ENCODE peak calls at places on chromosome 1, in eight cellular contexts. One of them, this sample, is unnamed.

GRCh38 chr1:114320586-114320985 is 166.9 kb upstream of the SYT6 start:
- DNase-seq in HepG2: no peak
- DNase-seq in GM12865: no peak
- DNase-seq in epithelial cell of esophagus: peak
- DNase-seq in AG10803: peak
- DNase-seq in left lung: no peak
- DNase-seq in neural crest cell: no peak
- DNase-seq in Caco-2: no peak
- DNase-seq in this sample: no peak

GRCh38 chr1:67831850-67832513 is 1.3 kb downstream of the GNG12 start:
- DNase-seq in HepG2: no peak
- DNase-seq in GM12865: no peak
- DNase-seq in epithelial cell of esophagus: peak
- DNase-seq in AG10803: peak
- DNase-seq in left lung: peak
- DNase-seq in neural crest cell: peak
- DNase-seq in Caco-2: peak
- DNase-seq in this sample: no peak

GRCh38 chr1:162158624-162159271 is 89.3 kb downstream of the NOS1AP start:
- DNase-seq in HepG2: no peak
- DNase-seq in GM12865: no peak
- DNase-seq in epithelial cell of esophagus: no peak
- DNase-seq in AG10803: no peak
- DNase-seq in left lung: no peak
- DNase-seq in neural crest cell: no peak
- DNase-seq in Caco-2: no peak
- DNase-seq in this sample: no peak

GRCh38 chr1:178496410-178497135 is at the start of gene CLEC20A:
- DNase-seq in HepG2: no peak
- DNase-seq in GM12865: no peak
- DNase-seq in epithelial cell of esophagus: no peak
- DNase-seq in AG10803: no peak
- DNase-seq in left lung: no peak
- DNase-seq in neural crest cell: no peak
- DNase-seq in Caco-2: no peak
- DNase-seq in this sample: peak

GRCh38 chr1:180198186-180198585 is 31.9 kb upstream of the LHX4 start:
- DNase-seq in HepG2: no peak
- DNase-seq in GM12865: no peak
- DNase-seq in epithelial cell of esophagus: peak
- DNase-seq in AG10803: no peak
- DNase-seq in left lung: no peak
- DNase-seq in neural crest cell: no peak
- DNase-seq in Caco-2: no peak
- DNase-seq in this sample: no peak

GRCh38 chr1:211925016-211925415 is 94.5 kb upstream of the LPGAT1 start:
- DNase-seq in HepG2: no peak
- DNase-seq in GM12865: no peak
- DNase-seq in epithelial cell of esophagus: peak
- DNase-seq in AG10803: no peak
- DNase-seq in left lung: no peak
- DNase-seq in neural crest cell: no peak
- DNase-seq in Caco-2: no peak
- DNase-seq in this sample: no peak

GRCh38 chr1:107523736-107524135 is 382.9 kb downstream of the NTNG1 start:
- DNase-seq in HepG2: no peak
- DNase-seq in GM12865: no peak
- DNase-seq in epithelial cell of esophagus: no peak
- DNase-seq in AG10803: no peak
- DNase-seq in left lung: no peak
- DNase-seq in neural crest cell: no peak
- DNase-seq in Caco-2: no peak
- DNase-seq in this sample: no peak

GRCh38 chr1:203351037-203351625 is at the start of gene FMOD:
- DNase-seq in HepG2: no peak
- DNase-seq in GM12865: peak
- DNase-seq in epithelial cell of esophagus: no peak
- DNase-seq in AG10803: peak
- DNase-seq in left lung: no peak
- DNase-seq in neural crest cell: no peak
- DNase-seq in Caco-2: peak
- DNase-seq in this sample: no peak

GRCh38 chr1:25579241-25579946 is 36.0 kb downstream of the LDLRAP1 start:
- DNase-seq in HepG2: no peak
- DNase-seq in GM12865: no peak
- DNase-seq in epithelial cell of esophagus: no peak
- DNase-seq in AG10803: no peak
- DNase-seq in left lung: no peak
- DNase-seq in neural crest cell: no peak
- DNase-seq in Caco-2: no peak
- DNase-seq in this sample: no peak

GRCh38 chr1:191290441-191290840 is 812.8 kb upstream of the BRINP3 start:
- DNase-seq in HepG2: no peak
- DNase-seq in GM12865: no peak
- DNase-seq in epithelial cell of esophagus: no peak
- DNase-seq in AG10803: no peak
- DNase-seq in left lung: no peak
- DNase-seq in neural crest cell: no peak
- DNase-seq in Caco-2: no peak
- DNase-seq in this sample: no peak

GRCh38 chr1:86155061-86155806 is 1.3 kb downstream of the COL24A1 start:
- DNase-seq in HepG2: no peak
- DNase-seq in GM12865: peak
- DNase-seq in epithelial cell of esophagus: peak
- DNase-seq in AG10803: peak
- DNase-seq in left lung: peak
- DNase-seq in neural crest cell: peak
- DNase-seq in Caco-2: no peak
- DNase-seq in this sample: peak

GRCh38 chr1:86062458-86062857 is 94.1 kb downstream of the COL24A1 start:
- DNase-seq in HepG2: no peak
- DNase-seq in GM12865: no peak
- DNase-seq in epithelial cell of esophagus: no peak
- DNase-seq in AG10803: peak
- DNase-seq in left lung: no peak
- DNase-seq in neural crest cell: no peak
- DNase-seq in Caco-2: no peak
- DNase-seq in this sample: no peak

GRCh38 chr1:108624069-108624468 is 36.8 kb downstream of the HENMT1 start:
- DNase-seq in HepG2: no peak
- DNase-seq in GM12865: no peak
- DNase-seq in epithelial cell of esophagus: no peak
- DNase-seq in AG10803: no peak
- DNase-seq in left lung: no peak
- DNase-seq in neural crest cell: no peak
- DNase-seq in Caco-2: no peak
- DNase-seq in this sample: no peak

DNA sequence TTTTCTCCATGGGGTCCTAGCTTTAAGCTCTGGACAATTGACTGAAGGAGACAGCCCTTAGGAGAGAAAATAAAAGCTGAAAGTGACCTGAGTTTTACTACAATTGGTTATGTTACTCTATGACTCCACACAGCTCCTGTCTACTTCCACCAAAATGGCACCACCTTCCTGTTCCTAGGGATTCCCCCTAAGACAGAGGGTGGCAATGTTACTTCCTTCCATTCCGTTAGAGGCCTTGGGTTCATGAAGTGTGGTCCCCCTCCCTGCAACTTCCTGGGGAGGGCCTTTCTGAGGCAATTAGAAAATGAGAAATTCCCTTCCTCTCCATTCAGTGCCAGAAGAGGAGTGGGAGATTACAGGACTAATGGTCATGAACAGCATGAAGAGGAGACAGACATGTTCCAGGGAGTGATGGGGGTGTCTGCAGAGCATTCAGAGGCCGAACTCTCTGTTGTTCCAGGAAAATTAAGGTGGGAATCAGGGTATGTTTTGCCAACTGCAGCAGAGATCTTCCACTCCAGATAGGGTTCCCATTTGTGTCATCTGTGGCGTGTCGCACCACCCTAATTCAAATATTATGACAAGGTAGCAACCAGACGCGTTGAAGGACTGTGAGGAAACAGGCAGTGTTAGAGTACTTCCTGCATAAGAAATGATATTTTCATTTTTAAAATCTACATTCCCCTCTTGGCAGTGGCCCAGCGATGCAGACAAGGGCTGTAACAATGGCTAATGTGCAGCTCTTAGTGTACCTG is 53.2 kb upstream of the TRIM67 start:
- DNase-seq in HepG2: no peak
- DNase-seq in GM12865: no peak
- DNase-seq in epithelial cell of esophagus: no peak
- DNase-seq in AG10803: no peak
- DNase-seq in left lung: no peak
- DNase-seq in neural crest cell: no peak
- DNase-seq in Caco-2: no peak
- DNase-seq in this sample: peak
- TF ChIP-seq CTCF in HepG2: no peak
- TF ChIP-seq CTCF in GM12865: no peak
- TF ChIP-seq CTCF in epithelial cell of esophagus: no peak
- TF ChIP-seq CTCF in AG10803: no peak
- TF ChIP-seq CTCF in left lung: no peak
- TF ChIP-seq CTCF in neural crest cell: no peak
- TF ChIP-seq CTCF in Caco-2: no peak
- TF ChIP-seq CTCF in this sample: no peak

DNA sequence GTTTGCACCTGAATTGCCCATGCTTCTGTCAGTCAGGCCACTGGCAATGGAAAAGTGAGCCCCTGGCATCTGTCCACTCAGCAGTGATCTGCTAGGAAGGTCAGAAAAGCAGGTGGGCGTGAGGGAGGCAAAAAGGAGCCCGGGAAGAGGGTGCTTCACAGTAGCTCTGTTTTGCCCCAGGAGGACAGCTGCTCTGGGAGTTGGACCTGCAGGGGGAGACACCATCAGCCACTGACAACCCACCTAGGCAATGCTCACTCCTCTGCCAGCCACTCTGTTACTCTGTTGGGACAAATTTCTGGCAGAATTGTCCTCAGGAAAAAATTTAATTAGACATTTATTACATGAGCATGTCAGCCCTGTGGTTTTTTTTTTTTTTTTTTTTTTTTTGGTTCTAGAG is 146.4 kb downstream of the LRIG2 start:
- DNase-seq in HepG2: no peak
- DNase-seq in GM12865: no peak
- DNase-seq in epithelial cell of esophagus: peak
- DNase-seq in AG10803: no peak
- DNase-seq in left lung: no peak
- DNase-seq in neural crest cell: no peak
- DNase-seq in Caco-2: no peak
- DNase-seq in this sample: no peak
- TF ChIP-seq CTCF in HepG2: peak
- TF ChIP-seq CTCF in GM12865: peak
- TF ChIP-seq CTCF in epithelial cell of esophagus: peak
- TF ChIP-seq CTCF in AG10803: peak
- TF ChIP-seq CTCF in left lung: no peak
- TF ChIP-seq CTCF in neural crest cell: peak
- TF ChIP-seq CTCF in Caco-2: no peak
- TF ChIP-seq CTCF in this sample: no peak

GRCh38 chr1:2093636-2094035 is 43.4 kb downstream of the PRKCZ start:
- DNase-seq in HepG2: no peak
- DNase-seq in GM12865: no peak
- DNase-seq in epithelial cell of esophagus: no peak
- DNase-seq in AG10803: no peak
- DNase-seq in left lung: no peak
- DNase-seq in neural crest cell: no peak
- DNase-seq in Caco-2: no peak
- DNase-seq in this sample: no peak

GRCh38 chr1:2089051-2089450 is 38.8 kb downstream of the PRKCZ start:
- DNase-seq in HepG2: no peak
- DNase-seq in GM12865: no peak
- DNase-seq in epithelial cell of esophagus: no peak
- DNase-seq in AG10803: no peak
- DNase-seq in left lung: peak
- DNase-seq in neural crest cell: no peak
- DNase-seq in Caco-2: no peak
- DNase-seq in this sample: no peak

GRCh38 chr1:2090216-2090890 is 40.1 kb downstream of the PRKCZ start:
- DNase-seq in HepG2: no peak
- DNase-seq in GM12865: no peak
- DNase-seq in epithelial cell of esophagus: no peak
- DNase-seq in AG10803: no peak
- DNase-seq in left lung: no peak
- DNase-seq in neural crest cell: no peak
- DNase-seq in Caco-2: no peak
- DNase-seq in this sample: no peak

GRCh38 chr1:2093055-2093454 is 42.8 kb downstream of the PRKCZ start:
- DNase-seq in HepG2: no peak
- DNase-seq in GM12865: no peak
- DNase-seq in epithelial cell of esophagus: no peak
- DNase-seq in AG10803: no peak
- DNase-seq in left lung: no peak
- DNase-seq in neural crest cell: no peak
- DNase-seq in Caco-2: no peak
- DNase-seq in this sample: no peak

DNA sequence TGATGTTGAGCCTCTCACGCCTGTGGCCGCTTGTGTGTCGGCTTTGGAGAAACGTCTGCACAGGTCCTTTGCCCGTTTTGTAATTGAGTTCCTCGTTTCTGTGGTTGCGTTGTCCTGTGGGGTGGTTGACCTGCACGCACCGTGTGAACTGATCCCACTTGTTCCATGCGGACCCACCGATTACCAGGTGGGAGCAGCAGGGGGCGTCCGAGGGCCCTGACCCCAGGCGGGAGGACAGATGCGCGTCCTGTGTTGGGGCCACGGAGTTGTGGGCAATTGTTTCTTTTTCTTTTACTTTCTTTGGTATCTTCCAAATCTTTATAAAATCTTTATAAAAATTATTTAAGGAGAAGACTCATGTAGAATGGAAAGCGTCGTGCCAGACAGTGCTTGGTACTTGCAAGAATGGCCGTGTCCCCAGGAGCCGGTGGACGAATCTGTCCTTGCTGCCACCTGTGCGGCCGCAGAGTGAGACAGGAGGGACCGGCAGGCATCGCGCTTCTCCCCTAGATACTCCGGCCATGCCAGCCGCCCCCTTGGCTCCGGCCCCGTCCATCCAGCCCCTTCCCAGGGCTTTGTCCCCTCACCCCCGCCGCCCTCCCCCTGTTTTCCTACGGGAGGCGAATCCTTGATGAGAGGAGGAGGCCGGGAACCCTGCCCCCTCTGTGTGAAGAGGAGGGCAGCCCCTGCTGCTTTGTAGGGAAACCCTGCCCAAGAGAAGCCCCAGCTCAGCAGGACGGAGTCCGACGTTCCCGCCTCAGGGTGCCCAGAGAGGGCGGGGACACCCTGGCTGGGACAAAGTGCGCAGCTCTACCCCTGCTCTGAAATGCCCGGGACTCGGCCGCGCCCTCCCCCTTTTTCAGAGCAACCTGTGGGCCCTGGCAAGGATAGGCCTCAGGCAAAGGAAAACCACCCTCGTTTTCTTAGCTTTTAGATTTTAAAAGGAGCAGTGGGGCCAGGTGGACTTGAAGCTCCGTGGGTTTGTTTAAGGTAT is 41.7 kb downstream of the PRKCZ start:
- DNase-seq in HepG2: peak
- DNase-seq in GM12865: no peak
- DNase-seq in epithelial cell of esophagus: no peak
- DNase-seq in AG10803: peak
- DNase-seq in left lung: no peak
- DNase-seq in neural crest cell: peak
- DNase-seq in Caco-2: peak
- DNase-seq in this sample: no peak
- TF ChIP-seq CTCF in HepG2: peak
- TF ChIP-seq CTCF in GM12865: peak
- TF ChIP-seq CTCF in epithelial cell of esophagus: peak
- TF ChIP-seq CTCF in AG10803: peak
- TF ChIP-seq CTCF in left lung: no peak
- TF ChIP-seq CTCF in neural crest cell: peak
- TF ChIP-seq CTCF in Caco-2: peak
- TF ChIP-seq CTCF in this sample: peak

GRCh38 chr1:44002606-44003157 is 11.3 kb downstream of the CCDC24 start:
- DNase-seq in HepG2: no peak
- DNase-seq in GM12865: no peak
- DNase-seq in epithelial cell of esophagus: no peak
- DNase-seq in AG10803: no peak
- DNase-seq in left lung: no peak
- DNase-seq in neural crest cell: no peak
- DNase-seq in Caco-2: no peak
- DNase-seq in this sample: no peak
- TF ChIP-seq CTCF in HepG2: no peak
- TF ChIP-seq CTCF in GM12865: peak
- TF ChIP-seq CTCF in epithelial cell of esophagus: peak
- TF ChIP-seq CTCF in AG10803: peak
- TF ChIP-seq CTCF in left lung: no peak
- TF ChIP-seq CTCF in neural crest cell: peak
- TF ChIP-seq CTCF in Caco-2: no peak
- TF ChIP-seq CTCF in this sample: peak

This sample was measured in osteocyte.